ENCODE peak calls at places on chromosomes 16 and 17, in seven cellular contexts. One of them, this sample, is unnamed.

GRCh38 chr17:73290399-73291259 is 21.2 kb downstream of the CDC42EP4 start:
- DNase-seq in right lobe of liver: no peak
- DNase-seq in lower leg skin: no peak
- DNase-seq in neural progenitor cell: no peak
- DNase-seq in heart right ventricle: no peak
- DNase-seq in psoas muscle: no peak
- DNase-seq in Caco-2: peak
- DNase-seq in this sample: no peak

GRCh38 chr16:30354423-30355143 is 525 bp downstream of the CD2BP2 start:
- DNase-seq in right lobe of liver: no peak
- DNase-seq in lower leg skin: no peak
- DNase-seq in neural progenitor cell: peak
- DNase-seq in heart right ventricle: no peak
- DNase-seq in psoas muscle: no peak
- DNase-seq in Caco-2: no peak
- DNase-seq in this sample: no peak

GRCh38 chr16:35752773-35753558 is 2293.6 kb downstream of the TP53TG3F start:
- DNase-seq in right lobe of liver: no peak
- DNase-seq in lower leg skin: peak
- DNase-seq in neural progenitor cell: no peak
- DNase-seq in heart right ventricle: no peak
- DNase-seq in psoas muscle: no peak
- DNase-seq in Caco-2: no peak
- DNase-seq in this sample: no peak

GRCh38 chr16:48932216-48932855 is 322.4 kb upstream of the N4BP1 start:
- DNase-seq in right lobe of liver: no peak
- DNase-seq in lower leg skin: peak
- DNase-seq in neural progenitor cell: no peak
- DNase-seq in heart right ventricle: no peak
- DNase-seq in psoas muscle: no peak
- DNase-seq in Caco-2: no peak
- DNase-seq in this sample: no peak

GRCh38 chr16:17404903-17405691 is 65.7 kb downstream of the XYLT1 start:
- DNase-seq in right lobe of liver: no peak
- DNase-seq in lower leg skin: peak
- DNase-seq in neural progenitor cell: no peak
- DNase-seq in heart right ventricle: peak
- DNase-seq in psoas muscle: peak
- DNase-seq in Caco-2: no peak
- DNase-seq in this sample: peak

GRCh38 chr17:50547736-50548083 is 736 bp downstream of the SPATA20 start:
- DNase-seq in right lobe of liver: no peak
- DNase-seq in lower leg skin: peak
- DNase-seq in neural progenitor cell: no peak
- DNase-seq in heart right ventricle: peak
- DNase-seq in psoas muscle: no peak
- DNase-seq in Caco-2: no peak
- DNase-seq in this sample: no peak

GRCh38 chr17:61689610-61690180 is 98.7 kb upstream of the NACA2 start:
- DNase-seq in right lobe of liver: no peak
- DNase-seq in lower leg skin: no peak
- DNase-seq in neural progenitor cell: no peak
- DNase-seq in heart right ventricle: no peak
- DNase-seq in psoas muscle: no peak
- DNase-seq in Caco-2: no peak
- DNase-seq in this sample: peak

GRCh38 chr16:86727131-86727530 is 148.8 kb downstream of the FOXL1 start:
- DNase-seq in right lobe of liver: no peak
- DNase-seq in lower leg skin: no peak
- DNase-seq in neural progenitor cell: no peak
- DNase-seq in heart right ventricle: no peak
- DNase-seq in psoas muscle: no peak
- DNase-seq in Caco-2: no peak
- DNase-seq in this sample: no peak

GRCh38 chr16:84806256-84806889 is 13.4 kb upstream of the CRISPLD2 start:
- DNase-seq in right lobe of liver: no peak
- DNase-seq in lower leg skin: no peak
- DNase-seq in neural progenitor cell: no peak
- DNase-seq in heart right ventricle: peak
- DNase-seq in psoas muscle: no peak
- DNase-seq in Caco-2: no peak
- DNase-seq in this sample: peak

DNA sequence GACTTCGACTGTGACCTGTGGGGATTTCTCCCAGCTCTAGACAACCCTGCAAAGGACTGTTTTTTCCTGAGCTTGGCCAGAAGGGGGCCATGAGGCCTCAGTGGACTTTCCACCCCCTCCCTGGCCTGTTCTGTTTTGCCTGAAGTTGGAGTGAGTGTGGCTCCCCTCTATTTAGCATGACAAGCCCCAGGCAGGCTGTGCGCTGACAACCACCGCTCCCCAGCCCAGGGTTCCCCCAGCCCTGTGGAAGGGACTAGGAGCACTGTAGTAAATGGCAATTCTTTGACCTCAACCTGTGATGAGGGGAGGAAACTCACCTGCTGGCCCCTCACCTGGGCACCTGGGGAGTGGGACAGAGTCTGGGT is 19.3 kb downstream of the NGFR start:
- DNase-seq in right lobe of liver: no peak
- DNase-seq in lower leg skin: peak
- DNase-seq in neural progenitor cell: peak
- DNase-seq in heart right ventricle: no peak
- DNase-seq in psoas muscle: no peak
- DNase-seq in Caco-2: peak
- DNase-seq in this sample: peak
- TF ChIP-seq CTCF in right lobe of liver: no peak
- TF ChIP-seq CTCF in lower leg skin: no peak
- TF ChIP-seq CTCF in neural progenitor cell: peak
- TF ChIP-seq CTCF in heart right ventricle: no peak
- TF ChIP-seq CTCF in psoas muscle: peak
- TF ChIP-seq CTCF in Caco-2: peak
- TF ChIP-seq CTCF in this sample: peak

DNA sequence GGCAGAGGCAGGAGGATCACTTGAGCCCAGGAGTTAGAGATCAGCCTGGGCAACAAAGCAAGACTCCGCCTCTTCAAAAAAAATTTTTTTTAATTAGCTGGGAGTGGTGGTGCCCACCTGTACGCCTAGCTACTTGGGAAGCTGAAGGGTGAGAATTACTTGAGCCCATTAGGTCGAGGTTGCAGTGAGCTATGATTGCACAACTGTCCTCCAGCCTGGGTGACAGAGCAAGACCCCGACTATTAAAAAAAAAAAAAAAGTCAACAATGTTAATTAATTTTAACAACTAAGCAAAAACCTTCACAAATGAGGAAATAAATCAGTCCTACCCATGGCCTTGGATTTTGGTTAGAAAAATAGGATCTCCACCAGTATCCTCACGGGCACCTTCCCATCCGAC is 5.4 kb downstream of the DHX58 start:
- DNase-seq in right lobe of liver: no peak
- DNase-seq in lower leg skin: no peak
- DNase-seq in neural progenitor cell: no peak
- DNase-seq in heart right ventricle: no peak
- DNase-seq in psoas muscle: no peak
- DNase-seq in Caco-2: no peak
- DNase-seq in this sample: no peak
- H3K4me3 ChIP-seq in right lobe of liver: no peak
- H3K4me3 ChIP-seq in lower leg skin: no peak
- H3K4me3 ChIP-seq in neural progenitor cell: peak
- H3K4me3 ChIP-seq in heart right ventricle: no peak
- H3K4me3 ChIP-seq in psoas muscle: peak
- H3K4me3 ChIP-seq in Caco-2: no peak
- H3K4me3 ChIP-seq in this sample: no peak

DNA sequence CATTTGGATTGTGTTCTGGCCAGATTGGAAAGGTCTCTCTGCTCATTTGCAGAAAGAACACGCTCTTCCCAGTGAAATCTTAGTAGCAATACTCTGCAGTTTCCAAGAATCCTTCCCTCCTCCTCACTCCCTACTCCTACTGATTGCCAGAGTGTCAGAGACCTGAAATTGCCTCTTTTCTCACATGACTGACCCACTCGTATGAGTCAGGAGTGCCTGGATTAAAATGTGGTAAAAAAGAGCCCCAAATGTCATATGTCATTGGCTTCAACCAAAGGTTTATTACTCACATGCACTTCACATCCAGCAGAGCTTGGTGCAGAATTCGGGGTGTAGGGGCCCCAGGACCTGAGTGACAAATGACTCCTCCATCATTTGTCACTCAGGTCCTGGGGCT is 39.7 kb upstream of the IRX3 start:
- DNase-seq in right lobe of liver: no peak
- DNase-seq in lower leg skin: no peak
- DNase-seq in neural progenitor cell: no peak
- DNase-seq in heart right ventricle: no peak
- DNase-seq in psoas muscle: no peak
- DNase-seq in Caco-2: no peak
- DNase-seq in this sample: peak
- TF ChIP-seq CTCF in right lobe of liver: no peak
- TF ChIP-seq CTCF in lower leg skin: no peak
- TF ChIP-seq CTCF in neural progenitor cell: no peak
- TF ChIP-seq CTCF in heart right ventricle: no peak
- TF ChIP-seq CTCF in psoas muscle: no peak
- TF ChIP-seq CTCF in Caco-2: no peak
- TF ChIP-seq CTCF in this sample: no peak

DNA sequence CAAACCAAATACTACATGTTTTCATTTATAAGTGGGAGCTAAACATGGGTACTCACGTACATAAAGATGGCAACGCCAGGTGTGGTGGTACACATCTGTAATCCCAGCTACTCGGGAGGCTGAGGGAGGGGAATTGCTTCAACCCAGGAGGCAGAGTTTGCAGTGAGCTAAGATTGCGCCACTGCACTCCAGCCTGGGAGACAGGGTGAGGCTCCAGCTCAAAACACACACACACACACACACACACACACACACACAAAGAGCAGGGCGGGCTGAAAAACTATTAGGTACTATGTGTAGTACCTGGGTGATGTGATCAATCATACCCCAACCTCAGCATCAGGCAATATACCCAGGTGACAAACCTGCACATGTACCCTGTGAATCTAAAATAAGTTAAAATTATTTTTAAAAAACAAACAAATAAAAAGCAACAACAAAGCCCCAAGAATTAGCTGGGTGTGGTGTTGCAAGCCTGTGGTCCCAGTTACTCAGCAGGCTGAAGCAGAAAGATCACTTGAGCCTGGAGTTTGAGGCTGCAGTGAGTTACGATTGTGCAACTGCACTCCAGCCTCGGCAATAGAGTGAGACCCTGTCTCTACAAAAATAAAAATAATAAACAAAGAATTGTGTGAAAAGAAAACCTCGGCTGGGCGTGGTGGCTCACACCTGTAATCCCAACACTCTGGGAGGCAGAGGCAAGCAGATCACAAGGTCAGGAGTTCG is 11.9 kb upstream of the FAAP100 start:
- DNase-seq in right lobe of liver: no peak
- DNase-seq in lower leg skin: no peak
- DNase-seq in neural progenitor cell: no peak
- DNase-seq in heart right ventricle: no peak
- DNase-seq in psoas muscle: no peak
- DNase-seq in Caco-2: no peak
- DNase-seq in this sample: peak
- H3K4me3 ChIP-seq in right lobe of liver: no peak
- H3K4me3 ChIP-seq in lower leg skin: no peak
- H3K4me3 ChIP-seq in neural progenitor cell: no peak
- H3K4me3 ChIP-seq in heart right ventricle: no peak
- H3K4me3 ChIP-seq in psoas muscle: no peak
- H3K4me3 ChIP-seq in Caco-2: no peak
- H3K4me3 ChIP-seq in this sample: no peak

GRCh38 chr17:8220783-8221662 is 10.6 kb upstream of the AURKB start:
- DNase-seq in right lobe of liver: peak
- DNase-seq in lower leg skin: peak
- DNase-seq in neural progenitor cell: peak
- DNase-seq in heart right ventricle: peak
- DNase-seq in psoas muscle: peak
- DNase-seq in Caco-2: peak
- DNase-seq in this sample: peak
- TF ChIP-seq CTCF in right lobe of liver: no peak
- TF ChIP-seq CTCF in lower leg skin: no peak
- TF ChIP-seq CTCF in neural progenitor cell: peak
- TF ChIP-seq CTCF in heart right ventricle: no peak
- TF ChIP-seq CTCF in psoas muscle: no peak
- TF ChIP-seq CTCF in Caco-2: no peak
- TF ChIP-seq CTCF in this sample: no peak

DNA sequence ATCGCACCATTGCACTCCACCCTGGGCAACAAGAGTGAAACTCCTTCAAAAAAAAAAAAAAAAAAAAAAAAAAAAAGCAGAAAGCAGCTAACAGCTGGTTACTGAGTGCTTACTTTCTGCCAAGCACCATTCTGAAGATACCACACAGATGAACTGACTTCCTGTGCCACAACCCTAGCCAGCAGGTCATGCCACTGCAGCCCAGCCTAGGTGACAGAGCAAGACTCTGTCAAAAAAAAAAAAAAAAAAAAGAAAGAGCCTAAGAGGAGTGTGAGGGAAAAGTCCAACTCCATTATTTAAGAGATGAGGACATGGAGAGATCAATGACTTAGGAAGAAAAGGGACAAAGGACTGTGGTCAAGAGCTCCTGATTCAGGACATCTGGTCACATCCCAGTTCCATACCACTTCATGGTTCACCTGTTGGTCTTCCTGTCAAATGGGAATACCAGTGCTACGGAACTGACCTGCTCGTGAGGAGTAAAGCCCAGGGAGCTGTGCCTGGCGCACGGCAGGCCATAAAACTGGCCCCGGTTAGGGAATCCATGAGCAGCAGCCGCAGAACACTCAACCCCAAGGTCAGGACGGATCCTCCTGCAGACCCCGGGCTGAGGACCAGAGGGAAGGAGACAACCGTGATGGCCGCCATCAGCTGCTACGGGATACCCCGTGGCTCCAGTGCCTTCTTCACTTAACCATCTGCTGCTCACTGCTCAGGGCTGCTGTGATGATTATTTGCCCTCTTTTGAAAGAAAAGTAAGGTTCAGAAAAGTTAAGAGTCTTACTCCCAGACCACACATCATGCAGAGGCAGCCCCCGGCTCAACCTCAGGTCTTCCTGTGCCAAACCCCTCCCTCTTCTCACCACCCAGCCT is 950 bp downstream of the KLHDC4 start:
- DNase-seq in right lobe of liver: no peak
- DNase-seq in lower leg skin: no peak
- DNase-seq in neural progenitor cell: no peak
- DNase-seq in heart right ventricle: no peak
- DNase-seq in psoas muscle: no peak
- DNase-seq in Caco-2: no peak
- DNase-seq in this sample: no peak
- H3K4me3 ChIP-seq in right lobe of liver: peak
- H3K4me3 ChIP-seq in lower leg skin: peak
- H3K4me3 ChIP-seq in neural progenitor cell: peak
- H3K4me3 ChIP-seq in heart right ventricle: peak
- H3K4me3 ChIP-seq in psoas muscle: peak
- H3K4me3 ChIP-seq in Caco-2: peak
- H3K4me3 ChIP-seq in this sample: peak